ENCODE peak calls at places on chromosomes 11 and 22, in eight cellular contexts. R is H9, M is IMR-90, O is dorsolateral prefrontal cortex, X is heart right ventricle, Y is thoracic aorta, I is stomach, A is uterus. H is an unnamed sample.
A peak's percentile ranks its signal among the peaks of the same experiment; 100 is the strongest.

GRCh38 chr11:119367661-119368120 is 13.8 kb downstream of the USP2 start:
- DNase-seq in R (no peak), M (no peak), O (no peak), X (no peak), Y (no peak), I (no peak), A (peak; percentile 55), H (no peak)

GRCh38 chr11:128503231-128503991 is 83.9 kb downstream of the ETS1 start:
- DNase-seq in R (no peak), M (peak; percentile 96), O (no peak), X (no peak), Y (no peak), I (no peak), A (no peak), H (no peak)

GRCh38 chr22:47207387-47207786 is 444.9 kb downstream of the TBC1D22A start:
- DNase-seq in R (no peak), M (no peak), O (no peak), X (no peak), Y (no peak), I (peak; percentile 23), A (no peak), H (no peak)

GRCh38 chr11:46330887-46331652 is 16.2 kb upstream of the DGKZ start:
- DNase-seq in R (no peak), M (no peak), O (no peak), X (no peak), Y (no peak), I (no peak), A (no peak), H (peak; percentile 65)

GRCh38 chr11:70568504-70569172 is 170.3 kb downstream of the CTTN start:
- DNase-seq in R (peak; percentile 86), M (peak; percentile 24), O (peak; percentile 42), X (peak; percentile 46), Y (no peak), I (no peak), A (peak; percentile 27), H (no peak)

GRCh38 chr11:78742430-78742829 is 167.8 kb upstream of the NARS2 start:
- DNase-seq in R (no peak), M (peak; percentile 6), O (no peak), X (peak; percentile 67), Y (peak; percentile 14), I (peak; percentile 92), A (no peak), H (no peak)

GRCh38 chr11:28011813-28012212 is 96.1 kb downstream of the KIF18A start:
- DNase-seq in R (no peak), M (no peak), O (no peak), X (no peak), Y (no peak), I (no peak), A (no peak), H (no peak)

GRCh38 chr11:76238551-76238950 is 32.2 kb upstream of the WNT11 start:
- DNase-seq in R (no peak), M (no peak), O (no peak), X (no peak), Y (no peak), I (no peak), A (no peak), H (no peak)

GRCh38 chr11:32420937-32421532 is 14.3 kb downstream of the WT1 start:
- DNase-seq in R (no peak), M (no peak), O (no peak), X (no peak), Y (no peak), I (no peak), A (no peak), H (no peak)

GRCh38 chr11:2510626-2511402 is 66.0 kb downstream of the KCNQ1 start:
- DNase-seq in R (no peak), M (no peak), O (peak; percentile 20), X (no peak), Y (no peak), I (peak; percentile 19), A (peak; percentile 10), H (no peak)

GRCh38 chr11:2508793-2509192 is 64.0 kb downstream of the KCNQ1 start:
- DNase-seq in R (peak; percentile 20), M (no peak), O (no peak), X (no peak), Y (no peak), I (no peak), A (no peak), H (no peak)

GRCh38 chr11:2509481-2510001 is 64.7 kb downstream of the KCNQ1 start:
- DNase-seq in R (peak; percentile 22), M (no peak), O (peak; percentile 26), X (peak; percentile 72), Y (no peak), I (peak; percentile 22), A (peak; percentile 11), H (no peak)

GRCh38 chr11:2507212-2507901 is 62.5 kb downstream of the KCNQ1 start:
- DNase-seq in R (no peak), M (no peak), O (peak; percentile 24), X (no peak), Y (no peak), I (no peak), A (peak; percentile 7), H (no peak)

GRCh38 chr11:2507945-2508749 is 63.3 kb downstream of the KCNQ1 start:
- DNase-seq in R (peak; percentile 15), M (no peak), O (peak; percentile 14), X (no peak), Y (no peak), I (no peak), A (peak; percentile 8), H (no peak)
- H3K27me3 ChIP-seq in R (peaks cover 25% of the 10 kb centered on the region), M (peaks cover 42% of the 10 kb centered on the region), O (no peaks in the 10 kb centered on the region), X (no peaks in the 10 kb centered on the region), Y (no peaks in the 10 kb centered on the region), I (peaks cover 5% of the 10 kb centered on the region), A (no peaks in the 10 kb centered on the region), H (no peaks in the 10 kb centered on the region)

GRCh38 chr11:16111690-16112089 is 244.7 kb downstream of the SOX6 start:
- DNase-seq in R (no peak), M (no peak), O (no peak), X (no peak), Y (no peak), I (no peak), A (no peak), H (no peak)
- H3K27ac ChIP-seq in R (no peak overlapping the region), M (no peak overlapping the region), O (no peak overlapping the region), X (no peak overlapping the region), Y (no peak overlapping the region), I (no peak overlapping the region), A (no peak overlapping the region), H (no peak overlapping the region)

GRCh38 chr22:39805117-39805516 is 88.4 kb downstream of the ENTHD1 start:
- DNase-seq in R (no peak), M (no peak), O (no peak), X (no peak), Y (no peak), I (no peak), A (no peak), H (no peak)
- TF ChIP-seq CTCF in R (no peak), M (no peak), O (no peak), X (no peak), Y (no peak), I (no peak), A (no peak), H (no peak)

DNA sequence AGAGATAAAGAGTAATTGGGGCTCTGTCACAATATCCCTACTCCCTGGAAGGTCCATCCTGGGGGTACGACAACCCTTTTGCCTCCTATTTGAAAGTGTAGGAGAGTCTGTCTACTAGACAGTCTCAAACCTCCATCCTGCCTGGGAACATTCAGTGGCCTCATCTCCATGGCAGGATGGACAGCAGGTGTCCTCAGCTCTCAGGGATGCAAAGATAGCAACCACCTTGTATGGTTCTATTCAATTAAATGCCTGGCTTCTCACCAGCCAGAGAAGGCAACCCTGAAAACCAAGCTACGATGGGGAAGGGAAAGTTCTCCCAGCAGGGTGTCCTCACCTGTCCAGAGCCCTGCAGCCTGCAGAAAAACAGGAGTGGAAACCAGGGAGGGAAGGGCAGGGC is 164.9 kb downstream of the MIAT start:
- DNase-seq in R (no peak), M (no peak), O (no peak), X (no peak), Y (no peak), I (no peak), A (no peak), H (no peak)
- H3K27me3 ChIP-seq in R (no peaks in the 10 kb centered on the region), M (peaks cover 21% of the 10 kb centered on the region), O (no peaks in the 10 kb centered on the region), X (no peaks in the 10 kb centered on the region), Y (no peaks in the 10 kb centered on the region), I (no peaks in the 10 kb centered on the region), A (no peaks in the 10 kb centered on the region), H (no peaks in the 10 kb centered on the region)

GRCh38 chr22:23844739-23845202 is 6.0 kb upstream of the DERL3 start:
- DNase-seq in R (no peak), M (no peak), O (no peak), X (no peak), Y (no peak), I (no peak), A (no peak), H (no peak)
- H3K27ac ChIP-seq in R (no peak overlapping the region), M (no peak overlapping the region), O (no peak overlapping the region), X (peak overlapping the region; percentile 84), Y (no peak overlapping the region), I (no peak overlapping the region), A (no peak overlapping the region), H (no peak overlapping the region)

H was measured in CD4-positive, alpha-beta T cell.